ENCODE peak calls at places on chromosome 2, in four cellular contexts. J, U, T and P are unnamed samples.

GRCh38 chr2:168210898-168211570 is 36.4 kb downstream of the STK39 start:
- DNase-seq in J (no peak), U (peak; percentile 31), T (no peak), P (no peak)

GRCh38 chr2:112767693-112768380 is 3.4 kb upstream of the CKAP2L start:
- DNase-seq in J (no peak), U (no peak), T (no peak), P (no peak)

GRCh38 chr2:7594211-7594610 is 677.0 kb downstream of the RNF144A start:
- DNase-seq in J (no peak), U (no peak), T (no peak), P (peak; percentile 29)

GRCh38 chr2:65033178-65033577 is 23.0 kb upstream of the CEP68 start:
- DNase-seq in J (no peak), U (no peak), T (no peak), P (no peak)

GRCh38 chr2:10614940-10615339 is 74.8 kb downstream of the NOL10 start:
- DNase-seq in J (no peak), U (no peak), T (no peak), P (no peak)

GRCh38 chr2:6930913-6931312 is 13.7 kb downstream of the RNF144A start:
- DNase-seq in J (no peak), U (no peak), T (no peak), P (no peak)

GRCh38 chr2:100903534-100904258 is 83.8 kb downstream of the NPAS2 start:
- DNase-seq in J (no peak), U (no peak), T (no peak), P (no peak)

GRCh38 chr2:158845869-158846268 is 50.8 kb downstream of the DAPL1 start:
- DNase-seq in J (no peak), U (no peak), T (no peak), P (peak; percentile 40)

GRCh38 chr2:9753665-9754531 is 89.4 kb upstream of the TAF1B start:
- DNase-seq in J (no peak), U (no peak), T (no peak), P (no peak)

GRCh38 chr2:182522930-182523541 is 96.2 kb upstream of the PDE1A start:
- DNase-seq in J (no peak), U (no peak), T (no peak), P (peak; percentile 86)

GRCh38 chr2:205734436-205734835 is 52.1 kb downstream of the NRP2 start:
- DNase-seq in J (no peak), U (peak; percentile 25), T (peak; percentile 92), P (no peak)

GRCh38 chr2:205780645-205781044 is 98.3 kb downstream of the NRP2 start:
- DNase-seq in J (no peak), U (no peak), T (no peak), P (no peak)

GRCh38 chr2:231245253-231246094 is 47.0 kb downstream of the ARMC9 start:
- DNase-seq in J (no peak), U (no peak), T (no peak), P (no peak)